ENCODE peak calls at places on chromosomes 11 and 22, in five cellular contexts. K is HL-60, O is cardiac fibroblast, R is prostate gland, D is fibroblast of mammary gland. U is an unnamed sample.

GRCh38 chr11:12800032-12800671 is 125.9 kb downstream of the TEAD1 start:
- DNase-seq in D (peak), R (peak), K (no peak), O (peak), U (peak)

GRCh38 chr22:20080445-20080775 is 369 bp downstream of the DGCR8 start:
- DNase-seq in O (peak), D (peak), K (peak), R (peak), U (no peak)

GRCh38 chr11:116791002-116791812 is 472 bp downstream of the APOA5 start:
- DNase-seq in K (peak), R (peak), O (peak), D (peak), U (no peak)

GRCh38 chr22:37007666-37008065 is 11.6 kb downstream of the TST start:
- DNase-seq in K (no peak), D (no peak), O (peak), R (no peak), U (no peak)

GRCh38 chr11:17538054-17538453 is 6.2 kb downstream of the USH1C start:
- DNase-seq in D (no peak), R (no peak), K (no peak), O (no peak), U (no peak)

GRCh38 chr11:113896156-113896879 is 8.3 kb upstream of the HTR3B start:
- DNase-seq in O (peak), K (peak), D (peak), R (peak), U (no peak)

GRCh38 chr11:47863189-47863892 is 15.2 kb upstream of the NUP160 start:
- DNase-seq in K (no peak), D (peak), R (no peak), O (peak), U (no peak)

GRCh38 chr22:42428760-42429159 is 3.4 kb downstream of the NFAM1 start:
- DNase-seq in D (no peak), K (no peak), O (no peak), R (no peak), U (no peak)

GRCh38 chr11:7046474-7046873 is 26.2 kb downstream of the NLRP14 start:
- DNase-seq in D (peak), K (no peak), O (peak), R (no peak), U (peak)

GRCh38 chr11:132055296-132055695 is 684.9 kb downstream of the NTM start:
- DNase-seq in O (no peak), D (no peak), R (no peak), K (no peak), U (no peak)

GRCh38 chr11:119729581-119730346 is 764 bp upstream of the NECTIN1 start:
- DNase-seq in K (peak), R (peak), O (peak), D (peak), U (no peak)

GRCh38 chr11:69630009-69630870 is 10.7 kb upstream of the CCND1 start:
- DNase-seq in D (peak), K (no peak), R (no peak), O (no peak), U (no peak)

GRCh38 chr22:44671742-44672141 is 30.3 kb upstream of the PRR5 start:
- DNase-seq in R (no peak), K (peak), O (peak), D (peak), U (no peak)

GRCh38 chr11:8833568-8834275 is 77.3 kb upstream of the AKIP1 start:
- DNase-seq in O (no peak), D (peak), K (peak), R (no peak), U (no peak)

GRCh38 chr11:18669211-18669593 is 29.4 kb upstream of the TMEM86A start:
- DNase-seq in R (no peak), O (no peak), K (no peak), D (peak), U (no peak)

GRCh38 chr11:105937331-105937730 is 84.7 kb downstream of the MSANTD4 start:
- DNase-seq in O (peak), D (peak), K (no peak), R (no peak), U (peak)

GRCh38 chr11:9219572-9219971 is 45.6 kb downstream of the DENND5A start:
- DNase-seq in D (peak), R (no peak), O (peak), K (peak), U (no peak)

GRCh38 chr11:133900176-133901105 is 55.1 kb upstream of the SPATA19 start:
- DNase-seq in K (no peak), D (no peak), R (no peak), O (no peak), U (no peak)

GRCh38 chr11:69212121-69213110 is 56.7 kb downstream of the SMIM38 start:
- DNase-seq in D (no peak), K (no peak), R (no peak), O (no peak), U (no peak)

GRCh38 chr22:25081409-25081824 is 118.2 kb upstream of the CRYBB3 start:
- DNase-seq in R (peak), D (peak), K (peak), O (peak), U (no peak)

GRCh38 chr11:75082601-75083216 is 14.0 kb downstream of the OR2AT4 start:
- DNase-seq in D (no peak), O (no peak), K (no peak), R (no peak), U (no peak)

GRCh38 chr11:67492801-67493547 is 10.1 kb downstream of the AIP start:
- DNase-seq in O (no peak), D (no peak), R (no peak), K (no peak), U (no peak)

GRCh38 chr11:36361901-36362391 is 65.9 kb downstream of the PRR5L start:
- DNase-seq in K (no peak), D (peak), O (peak), R (no peak), U (peak)

GRCh38 chr22:20316217-20316843 is 3.5 kb downstream of the DGCR6L start:
- DNase-seq in K (peak), O (no peak), D (no peak), R (peak), U (no peak)

GRCh38 chr11:60859616-60860250 is 4.0 kb upstream of the PTGDR2 start:
- DNase-seq in D (no peak), O (no peak), K (no peak), R (no peak), U (no peak)

GRCh38 chr11:47035108-47035507 is 98.5 kb downstream of the CSTPP1 start:
- DNase-seq in O (no peak), R (no peak), D (no peak), K (no peak), U (no peak)

GRCh38 chr11:114340311-114341131 is 44.3 kb downstream of the NNMT start:
- DNase-seq in K (peak), R (peak), O (peak), D (peak), U (peak)

GRCh38 chr22:37018815-37019308 is 385 bp downstream of the TST start:
- DNase-seq in D (peak), K (no peak), R (peak), O (peak), U (no peak)

GRCh38 chr22:44809456-44809855 is 57.1 kb downstream of the ARHGAP8 start:
- DNase-seq in D (no peak), K (no peak), R (no peak), O (no peak), U (no peak)

GRCh38 chr22:24465566-24465965 is 29.6 kb upstream of the UPB1 start:
- DNase-seq in R (no peak), D (peak), O (peak), K (no peak), U (no peak)

GRCh38 chr11:44016129-44016528 is 31.7 kb upstream of the ACCSL start:
- DNase-seq in O (peak), D (peak), R (no peak), K (no peak), U (no peak)

GRCh38 chr11:123174196-123175183 is 20.6 kb downstream of the CLMP start:
- DNase-seq in D (peak), R (no peak), K (peak), O (peak), U (peak)

GRCh38 chr11:68840661-68841653 is 759 bp downstream of the CPT1A start:
- DNase-seq in K (peak), D (peak), O (peak), R (peak), U (no peak)

GRCh38 chr11:102244681-102245409 is 72.4 kb upstream of the BIRC3 start:
- DNase-seq in K (no peak), D (peak), R (no peak), O (peak), U (no peak)

GRCh38 chr11:12496181-12497025 is 119.0 kb downstream of the PARVA start:
- DNase-seq in R (no peak), O (no peak), D (no peak), K (no peak), U (no peak)

GRCh38 chr11:78327945-78328344 is 89.7 kb downstream of the GAB2 start:
- DNase-seq in K (no peak), D (no peak), R (no peak), O (no peak), U (no peak)

GRCh38 chr11:65558002-65558784 is at the start of gene LTBP3:
- DNase-seq in K (peak), O (peak), R (peak), D (peak), U (no peak)

GRCh38 chr22:26588749-26589366 is 1.1 kb downstream of the TPST2 start:
- DNase-seq in D (no peak), R (no peak), K (peak), O (no peak), U (no peak)

GRCh38 chr22:29798318-29798717 is 31.1 kb downstream of the UQCR10 start:
- DNase-seq in D (peak), O (no peak), K (peak), R (no peak), U (no peak)

GRCh38 chr22:29801796-29802195 is 34.6 kb downstream of the UQCR10 start:
- DNase-seq in R (no peak), O (no peak), D (no peak), K (no peak), U (no peak)

GRCh38 chr22:29797351-29797750 is 30.2 kb downstream of the UQCR10 start:
- DNase-seq in R (no peak), O (no peak), K (peak), D (no peak), U (no peak)

GRCh38 chr22:29801153-29801552 is 34.0 kb downstream of the UQCR10 start:
- DNase-seq in R (no peak), O (peak), D (no peak), K (no peak), U (no peak)

DNA sequence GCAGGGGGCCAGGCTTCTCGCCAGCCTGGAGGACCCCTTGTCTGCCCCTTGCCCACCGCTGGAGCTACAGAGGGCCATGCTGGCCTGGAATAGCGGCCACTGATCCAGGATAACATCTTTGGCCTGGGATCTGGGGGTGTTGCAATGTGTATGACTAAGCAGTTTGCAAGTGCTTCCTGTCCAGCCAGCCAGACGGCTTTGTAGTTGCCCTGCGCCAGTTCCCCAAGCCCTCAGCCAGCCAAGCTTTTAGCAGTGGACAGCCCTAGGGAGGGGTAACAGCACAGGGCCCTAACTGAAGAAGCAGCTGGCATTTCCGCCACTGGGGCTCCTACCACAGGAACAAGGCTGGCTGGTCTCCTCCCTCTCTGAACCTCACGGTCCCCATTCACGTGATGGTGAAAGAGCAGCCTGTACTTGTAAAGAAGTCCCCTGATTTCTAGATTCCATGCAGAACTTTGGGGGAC is 32.1 kb downstream of the UQCR10 start:
- DNase-seq in R (peak), D (peak), O (peak), K (peak), U (no peak)
- TF ChIP-seq CTCF in R (peak), D (no peak), O (no peak), K (no peak), U (no peak)

GRCh38 chr22:29798801-29799200 is 31.6 kb downstream of the UQCR10 start:
- DNase-seq in K (no peak), O (no peak), D (no peak), R (peak), U (no peak)
- H3K4me3 ChIP-seq in K (no peak), O (no peak), D (no peak), R (peak), U (no peak)

DNA sequence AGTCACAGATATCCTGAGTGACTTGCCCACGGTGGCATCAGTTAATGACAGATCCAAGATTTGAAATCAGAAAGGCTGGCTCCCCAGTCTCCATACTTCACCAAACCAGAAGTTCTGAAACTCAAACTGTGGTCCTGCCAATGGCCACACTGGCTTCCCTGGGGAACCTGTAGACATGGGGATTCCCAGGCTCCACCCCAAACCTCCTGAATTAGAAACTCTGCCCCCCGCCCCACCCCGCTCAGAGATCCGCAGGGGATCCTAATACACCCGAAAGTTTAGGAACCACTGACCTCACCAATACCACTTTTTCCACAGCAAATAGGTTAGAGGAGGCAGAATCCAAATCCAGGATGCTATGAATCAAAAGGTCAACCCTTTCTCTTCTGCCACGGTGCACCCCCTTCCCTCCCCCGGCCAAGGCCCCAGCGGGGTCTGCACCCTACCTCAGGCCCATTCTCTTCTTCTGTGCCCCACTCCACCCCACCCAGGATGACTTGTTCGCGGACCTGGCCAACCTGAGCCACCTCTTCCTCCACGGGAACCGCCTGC is 15.4 kb downstream of the RTN4RL2 start:
- DNase-seq in O (no peak), K (no peak), D (no peak), R (no peak), U (no peak)
- TF ChIP-seq CTCF in O (no peak), K (no peak), D (no peak), R (no peak), U (no peak)

DNA sequence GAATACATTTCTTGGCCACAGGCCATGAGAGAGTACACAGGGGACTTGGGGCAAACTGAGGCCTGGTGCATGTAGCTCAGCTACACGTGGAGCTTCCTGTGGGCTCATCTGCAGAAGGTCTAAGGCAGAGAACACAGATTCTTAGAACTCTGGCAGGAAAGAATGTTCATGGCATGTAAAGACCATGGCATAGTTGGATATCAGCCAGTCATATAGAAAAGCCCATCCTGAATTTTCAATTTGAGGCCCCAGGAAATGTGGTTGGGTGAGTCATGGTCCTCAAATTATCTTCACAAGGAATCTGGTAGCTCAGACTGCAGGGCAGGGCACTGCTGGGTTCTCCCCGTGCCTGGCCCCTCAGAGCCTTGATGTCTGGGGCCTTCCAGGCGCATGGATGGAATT is 13.7 kb upstream of the ST3GAL4 start:
- DNase-seq in O (peak), K (no peak), R (no peak), D (peak), U (no peak)
- H3K4me3 ChIP-seq in O (no peak), K (no peak), R (no peak), D (no peak), U (no peak)

U was measured in epithelial cell of proximal tubule.